ENCODE peak calls at places on chromosomes 7 and 10, in five cellular contexts. C is GM12865; I is endothelial cell; E is GM06990; Z is activated CD8-positive, alpha-beta memory T cell treated with anti-CD3 and anti-CD28 coated beads, Interleukin-2, amount 50 U/mL, for 48 hours. K is an unnamed sample.

GRCh38 chr10:129491123-129491734 is 24.2 kb downstream of the MGMT start:
- DNase-seq in E (no peak), C (no peak), I (no peak), Z (no peak), K (no peak)

GRCh38 chr7:38840736-38841460 is 68.1 kb downstream of the VPS41 start:
- DNase-seq in C (peak), Z (no peak), E (no peak), I (no peak), K (no peak)

GRCh38 chr7:54874804-54875203 is 115.8 kb upstream of the SEC61G start:
- DNase-seq in E (no peak), Z (no peak), I (no peak), C (no peak), K (no peak)

GRCh38 chr10:112811741-112812551 is 138.1 kb upstream of the TCF7L2 start:
- DNase-seq in C (no peak), I (no peak), E (no peak), Z (no peak), K (no peak)

GRCh38 chr7:45454771-45455170 is 119.4 kb upstream of the ADCY1 start:
- DNase-seq in C (no peak), E (no peak), I (no peak), Z (no peak), K (no peak)

GRCh38 chr7:25098096-25099046 is 26.7 kb downstream of the CYCS start:
- DNase-seq in Z (peak), C (peak), E (no peak), I (peak), K (peak)

GRCh38 chr10:133473270-133473669 is 19.5 kb downstream of the SCART1 start:
- DNase-seq in Z (no peak), C (no peak), I (no peak), E (no peak), K (no peak)

GRCh38 chr7:106284516-106285050 is at the start of gene NAMPT:
- DNase-seq in Z (peak), I (peak), E (no peak), C (peak), K (peak)

GRCh38 chr7:27134392-27134791 is 3.8 kb upstream of the HOXA4 start:
- DNase-seq in C (peak), E (no peak), I (no peak), Z (no peak), K (no peak)

GRCh38 chr7:125363873-125364272 is 434.2 kb upstream of the POT1 start:
- DNase-seq in E (no peak), I (no peak), Z (no peak), C (no peak), K (no peak)

GRCh38 chr10:131654471-131655087 is 246.2 kb upstream of the PPP2R2D start:
- DNase-seq in Z (peak), I (no peak), E (no peak), C (no peak), K (no peak)

GRCh38 chr7:30914611-30915601 is 3.3 kb downstream of the AQP1 start:
- DNase-seq in C (no peak), E (no peak), I (no peak), Z (no peak), K (no peak)

GRCh38 chr7:116948934-116949333 is 4.4 kb upstream of the ST7 start:
- DNase-seq in C (no peak), I (no peak), E (no peak), Z (no peak), K (no peak)

GRCh38 chr7:132275811-132276210 is 300.5 kb downstream of the PLXNA4 start:
- DNase-seq in I (no peak), E (no peak), Z (no peak), C (no peak), K (no peak)

GRCh38 chr10:60032723-60033122 is 126.4 kb upstream of the CCDC6 start:
- DNase-seq in C (peak), Z (no peak), E (peak), I (peak), K (peak)

GRCh38 chr10:46019170-46019528 is 11.3 kb downstream of the NCOA4 start:
- DNase-seq in C (no peak), I (no peak), E (no peak), Z (no peak), K (no peak)

GRCh38 chr10:42648512-42648911 is 10.1 kb upstream of the ZNF33B start:
- DNase-seq in C (no peak), I (no peak), Z (no peak), E (no peak), K (no peak)

GRCh38 chr10:113872139-113873030 is 17.9 kb downstream of the NHLRC2 start:
- DNase-seq in I (no peak), C (peak), E (no peak), Z (no peak), K (no peak)

GRCh38 chr10:95837368-95837776 is 70.4 kb upstream of the CC2D2B start:
- DNase-seq in Z (no peak), E (peak), I (no peak), C (no peak), K (no peak)

GRCh38 chr10:48459270-48460147 is 145.4 kb downstream of the ARHGAP22 start:
- DNase-seq in C (no peak), E (no peak), Z (peak), I (no peak), K (peak)

GRCh38 chr10:1530871-1531517 is 206.3 kb downstream of the ADARB2 start:
- DNase-seq in I (no peak), E (no peak), C (no peak), Z (no peak), K (no peak)

GRCh38 chr10:6201511-6201975 is 1.2 kb upstream of the PFKFB3 start:
- DNase-seq in Z (peak), C (peak), I (peak), E (peak), K (no peak)

K was measured in D341Med.